ENCODE peak calls at places on chromosomes 1 and 21, in five cellular contexts. One of them, this sample, is unnamed.

GRCh38 chr1:9279172-9279840 is 13.4 kb upstream of the SPSB1 start:
- DNase-seq in fibroblast of the aortic adventitia: no peak
- DNase-seq in activated CD4-positive, CD25-positive, alpha-beta regulatory T cell: no peak
- DNase-seq in body of pancreas: no peak
- DNase-seq in stimulated activated CD8-positive, alpha-beta memory T cell treated with anti-CD3 and anti-CD28 coated beads, Interleukin-7, amount 100 ng/mL, for 4 hours: no peak
- DNase-seq in this sample: no peak

GRCh38 chr1:233389867-233390266 is 62.3 kb downstream of the MAP3K21 start:
- DNase-seq in fibroblast of the aortic adventitia: no peak
- DNase-seq in activated CD4-positive, CD25-positive, alpha-beta regulatory T cell: no peak
- DNase-seq in body of pancreas: no peak
- DNase-seq in stimulated activated CD8-positive, alpha-beta memory T cell treated with anti-CD3 and anti-CD28 coated beads, Interleukin-7, amount 100 ng/mL, for 4 hours: no peak
- DNase-seq in this sample: no peak

GRCh38 chr1:235009561-235010306 is 118.9 kb downstream of the TOMM20 start:
- DNase-seq in fibroblast of the aortic adventitia: no peak
- DNase-seq in activated CD4-positive, CD25-positive, alpha-beta regulatory T cell: no peak
- DNase-seq in body of pancreas: no peak
- DNase-seq in stimulated activated CD8-positive, alpha-beta memory T cell treated with anti-CD3 and anti-CD28 coated beads, Interleukin-7, amount 100 ng/mL, for 4 hours: no peak
- DNase-seq in this sample: no peak

GRCh38 chr1:224851210-224851849 is 78.1 kb upstream of the DNAH14 start:
- DNase-seq in fibroblast of the aortic adventitia: peak; percentile 68
- DNase-seq in activated CD4-positive, CD25-positive, alpha-beta regulatory T cell: no peak
- DNase-seq in body of pancreas: peak; percentile 74
- DNase-seq in stimulated activated CD8-positive, alpha-beta memory T cell treated with anti-CD3 and anti-CD28 coated beads, Interleukin-7, amount 100 ng/mL, for 4 hours: peak; percentile 8
- DNase-seq in this sample: peak; percentile 15

GRCh38 chr1:92909321-92909720 is 51.9 kb downstream of the DIPK1A start:
- DNase-seq in fibroblast of the aortic adventitia: peak; percentile 64
- DNase-seq in activated CD4-positive, CD25-positive, alpha-beta regulatory T cell: no peak
- DNase-seq in body of pancreas: no peak
- DNase-seq in stimulated activated CD8-positive, alpha-beta memory T cell treated with anti-CD3 and anti-CD28 coated beads, Interleukin-7, amount 100 ng/mL, for 4 hours: no peak
- DNase-seq in this sample: no peak

GRCh38 chr1:203437696-203438315 is 37.8 kb upstream of the PRELP start:
- DNase-seq in fibroblast of the aortic adventitia: no peak
- DNase-seq in activated CD4-positive, CD25-positive, alpha-beta regulatory T cell: no peak
- DNase-seq in body of pancreas: no peak
- DNase-seq in stimulated activated CD8-positive, alpha-beta memory T cell treated with anti-CD3 and anti-CD28 coated beads, Interleukin-7, amount 100 ng/mL, for 4 hours: no peak
- DNase-seq in this sample: no peak

GRCh38 chr1:93522721-93523120 is 74.8 kb downstream of the FNBP1L start:
- DNase-seq in fibroblast of the aortic adventitia: no peak
- DNase-seq in activated CD4-positive, CD25-positive, alpha-beta regulatory T cell: no peak
- DNase-seq in body of pancreas: no peak
- DNase-seq in stimulated activated CD8-positive, alpha-beta memory T cell treated with anti-CD3 and anti-CD28 coated beads, Interleukin-7, amount 100 ng/mL, for 4 hours: no peak
- DNase-seq in this sample: no peak

GRCh38 chr1:154148787-154149186 is 6.1 kb downstream of the NUP210L start:
- DNase-seq in fibroblast of the aortic adventitia: no peak
- DNase-seq in activated CD4-positive, CD25-positive, alpha-beta regulatory T cell: no peak
- DNase-seq in body of pancreas: no peak
- DNase-seq in stimulated activated CD8-positive, alpha-beta memory T cell treated with anti-CD3 and anti-CD28 coated beads, Interleukin-7, amount 100 ng/mL, for 4 hours: no peak
- DNase-seq in this sample: no peak

GRCh38 chr1:33008051-33008914 is 28.4 kb downstream of the AK2 start:
- DNase-seq in fibroblast of the aortic adventitia: peak; percentile 38
- DNase-seq in activated CD4-positive, CD25-positive, alpha-beta regulatory T cell: no peak
- DNase-seq in body of pancreas: peak; percentile 87
- DNase-seq in stimulated activated CD8-positive, alpha-beta memory T cell treated with anti-CD3 and anti-CD28 coated beads, Interleukin-7, amount 100 ng/mL, for 4 hours: no peak
- DNase-seq in this sample: no peak

GRCh38 chr21:35340273-35340672 is 291.2 kb upstream of the RUNX1 start:
- DNase-seq in fibroblast of the aortic adventitia: no peak
- DNase-seq in activated CD4-positive, CD25-positive, alpha-beta regulatory T cell: no peak
- DNase-seq in body of pancreas: no peak
- DNase-seq in stimulated activated CD8-positive, alpha-beta memory T cell treated with anti-CD3 and anti-CD28 coated beads, Interleukin-7, amount 100 ng/mL, for 4 hours: no peak
- DNase-seq in this sample: no peak

GRCh38 chr1:239126881-239127280 is 259.5 kb upstream of the CHRM3 start:
- DNase-seq in fibroblast of the aortic adventitia: no peak
- DNase-seq in activated CD4-positive, CD25-positive, alpha-beta regulatory T cell: no peak
- DNase-seq in body of pancreas: no peak
- DNase-seq in stimulated activated CD8-positive, alpha-beta memory T cell treated with anti-CD3 and anti-CD28 coated beads, Interleukin-7, amount 100 ng/mL, for 4 hours: no peak
- DNase-seq in this sample: no peak

GRCh38 chr21:43597052-43597451 is 62.2 kb downstream of the HSF2BP start:
- DNase-seq in fibroblast of the aortic adventitia: peak; percentile 60
- DNase-seq in activated CD4-positive, CD25-positive, alpha-beta regulatory T cell: no peak
- DNase-seq in body of pancreas: no peak
- DNase-seq in stimulated activated CD8-positive, alpha-beta memory T cell treated with anti-CD3 and anti-CD28 coated beads, Interleukin-7, amount 100 ng/mL, for 4 hours: no peak
- DNase-seq in this sample: no peak

GRCh38 chr1:6601865-6602668 is 602 bp downstream of the KLHL21 start:
- DNase-seq in fibroblast of the aortic adventitia: peak; percentile 56
- DNase-seq in activated CD4-positive, CD25-positive, alpha-beta regulatory T cell: no peak
- DNase-seq in body of pancreas: peak; percentile 68
- DNase-seq in stimulated activated CD8-positive, alpha-beta memory T cell treated with anti-CD3 and anti-CD28 coated beads, Interleukin-7, amount 100 ng/mL, for 4 hours: peak; percentile 21
- DNase-seq in this sample: no peak

GRCh38 chr1:247647864-247648263 is 31.7 kb downstream of the OR13G1 start:
- DNase-seq in fibroblast of the aortic adventitia: no peak
- DNase-seq in activated CD4-positive, CD25-positive, alpha-beta regulatory T cell: no peak
- DNase-seq in body of pancreas: peak; percentile 30
- DNase-seq in stimulated activated CD8-positive, alpha-beta memory T cell treated with anti-CD3 and anti-CD28 coated beads, Interleukin-7, amount 100 ng/mL, for 4 hours: no peak
- DNase-seq in this sample: no peak

GRCh38 chr1:187763465-187763864 is 934.7 kb downstream of the PLA2G4A start:
- DNase-seq in fibroblast of the aortic adventitia: no peak
- DNase-seq in activated CD4-positive, CD25-positive, alpha-beta regulatory T cell: no peak
- DNase-seq in body of pancreas: no peak
- DNase-seq in stimulated activated CD8-positive, alpha-beta memory T cell treated with anti-CD3 and anti-CD28 coated beads, Interleukin-7, amount 100 ng/mL, for 4 hours: no peak
- DNase-seq in this sample: no peak

GRCh38 chr1:161367684-161368398 is at the start of gene CFAP126:
- DNase-seq in fibroblast of the aortic adventitia: peak; percentile 75
- DNase-seq in activated CD4-positive, CD25-positive, alpha-beta regulatory T cell: no peak
- DNase-seq in body of pancreas: peak; percentile 95
- DNase-seq in stimulated activated CD8-positive, alpha-beta memory T cell treated with anti-CD3 and anti-CD28 coated beads, Interleukin-7, amount 100 ng/mL, for 4 hours: peak; percentile 12
- DNase-seq in this sample: peak; percentile 19

GRCh38 chr1:202210370-202210769 is 16.8 kb downstream of the LGR6 start:
- DNase-seq in fibroblast of the aortic adventitia: peak; percentile 10
- DNase-seq in activated CD4-positive, CD25-positive, alpha-beta regulatory T cell: no peak
- DNase-seq in body of pancreas: no peak
- DNase-seq in stimulated activated CD8-positive, alpha-beta memory T cell treated with anti-CD3 and anti-CD28 coated beads, Interleukin-7, amount 100 ng/mL, for 4 hours: no peak
- DNase-seq in this sample: no peak

GRCh38 chr1:18948913-18949688 is 7.4 kb downstream of the IFFO2 start:
- DNase-seq in fibroblast of the aortic adventitia: peak; percentile 81
- DNase-seq in activated CD4-positive, CD25-positive, alpha-beta regulatory T cell: no peak
- DNase-seq in body of pancreas: peak; percentile 62
- DNase-seq in stimulated activated CD8-positive, alpha-beta memory T cell treated with anti-CD3 and anti-CD28 coated beads, Interleukin-7, amount 100 ng/mL, for 4 hours: no peak
- DNase-seq in this sample: no peak

GRCh38 chr1:27007909-27008582 is 4.6 kb downstream of the TENT5B start:
- DNase-seq in fibroblast of the aortic adventitia: no peak
- DNase-seq in activated CD4-positive, CD25-positive, alpha-beta regulatory T cell: no peak
- DNase-seq in body of pancreas: peak; percentile 70
- DNase-seq in stimulated activated CD8-positive, alpha-beta memory T cell treated with anti-CD3 and anti-CD28 coated beads, Interleukin-7, amount 100 ng/mL, for 4 hours: no peak
- DNase-seq in this sample: no peak